ENCODE peak calls at places on chromosomes 3 and 15, in seven cellular contexts. A is NCI-H2029 treated with DMSO at 0.1 percent for 48 hours, E is brain microvascular endothelial cell, D is NCI-H82, H is neural crest cell, V is SK-N-SH, S is naive B cell. N is an unnamed sample.
A peak's percentile ranks its signal among the peaks of the same experiment; 100 is the strongest.

GRCh38 chr3:171813897-171814460 is 3.7 kb upstream of the PLD1 start:
- DNase-seq in E (peak; percentile 32), A (no peak), D (no peak), H (no peak), S (no peak), V (no peak), N (no peak)

GRCh38 chr3:149813367-149814281 is 609 bp downstream of the RNF13 start:
- DNase-seq in E (peak; percentile 42), A (no peak), V (peak; percentile 24), D (peak; percentile 64), H (no peak), S (no peak), N (no peak)

GRCh38 chr3:14152233-14152962 is 26.0 kb downstream of the XPC start:
- DNase-seq in D (peak; percentile 61), E (no peak), A (no peak), S (no peak), V (no peak), H (no peak), N (no peak)

GRCh38 chr3:132283440-132283839 is 33.8 kb upstream of the ACP3 start:
- DNase-seq in V (no peak), A (peak; percentile 26), D (no peak), E (no peak), S (no peak), H (no peak), N (no peak)

GRCh38 chr3:182793663-182794454 is 555 bp downstream of the ATP11B start:
- DNase-seq in E (peak; percentile 20), S (peak; percentile 55), A (no peak), D (peak; percentile 79), H (peak; percentile 21), V (peak; percentile 79), N (peak; percentile 81)

GRCh38 chr3:197501496-197501878 is 54.3 kb downstream of the BDH1 start:
- DNase-seq in H (no peak), E (no peak), V (no peak), A (no peak), D (peak; percentile 62), S (no peak), N (no peak)

GRCh38 chr3:14765065-14765410 is 53.7 kb upstream of the FGD5 start:
- DNase-seq in D (no peak), A (no peak), V (no peak), H (no peak), E (no peak), S (no peak), N (no peak)

GRCh38 chr3:167876603-167877325 is 141.2 kb downstream of the SERPINI1 start:
- DNase-seq in E (peak; percentile 65), S (no peak), V (no peak), D (peak; percentile 32), H (no peak), A (no peak), N (no peak)

GRCh38 chr15:66883322-66883911 is 181.4 kb downstream of the SMAD6 start:
- DNase-seq in D (no peak), V (no peak), E (peak; percentile 99), H (no peak), A (no peak), S (no peak), N (peak; percentile 34)

GRCh38 chr3:16906679-16907078 is 21.9 kb downstream of the PLCL2 start:
- DNase-seq in D (peak; percentile 50), V (no peak), E (no peak), H (no peak), S (no peak), A (peak; percentile 62), N (no peak)

GRCh38 chr3:171904829-171905228 is 61.7 kb downstream of the TMEM212 start:
- DNase-seq in E (no peak), A (no peak), V (no peak), S (no peak), H (no peak), D (no peak), N (no peak)

GRCh38 chr15:25175789-25176615 is 221.2 kb downstream of the SNRPN start:
- DNase-seq in E (no peak), S (no peak), A (no peak), H (no peak), V (peak; percentile 1), D (no peak), N (no peak)

GRCh38 chr3:53109822-53110771 is 20.1 kb downstream of the RFT1 start:
- DNase-seq in V (peak; percentile 31), E (peak; percentile 54), D (peak; percentile 52), A (no peak), H (peak; percentile 42), S (no peak), N (no peak)

GRCh38 chr15:74041777-74042435 is 40.4 kb downstream of the GOLGA6A start:
- DNase-seq in D (peak; percentile 51), H (no peak), S (no peak), E (no peak), A (no peak), V (no peak), N (no peak)

GRCh38 chr3:16243706-16244490 is 20.8 kb downstream of the DPH3 start:
- DNase-seq in D (no peak), E (peak; percentile 22), S (no peak), V (no peak), H (no peak), A (peak; percentile 28), N (no peak)

GRCh38 chr3:53109190-53109589 is 21.0 kb downstream of the RFT1 start:
- DNase-seq in S (no peak), A (no peak), H (no peak), V (no peak), D (no peak), E (peak; percentile 60), N (no peak)

GRCh38 chr15:36590838-36591237 is 11.4 kb downstream of the CDIN1 start:
- DNase-seq in E (peak; percentile 95), D (no peak), V (no peak), A (no peak), S (no peak), H (no peak), N (no peak)

GRCh38 chr15:96225642-96226259 is 104.7 kb upstream of the NR2F2 start:
- DNase-seq in H (no peak), D (no peak), S (no peak), A (no peak), V (no peak), E (no peak), N (no peak)

GRCh38 chr3:141399200-141399599 is 30.9 kb downstream of the ZBTB38 start:
- DNase-seq in E (no peak), V (no peak), H (no peak), D (no peak), A (no peak), S (no peak), N (no peak)

GRCh38 chr15:22979699-22980188 is 424 bp downstream of the CYFIP1 start:
- DNase-seq in E (no peak), V (peak; percentile 81), S (no peak), D (no peak), H (no peak), A (no peak), N (no peak)

GRCh38 chr3:48413611-48414010 is 16.3 kb downstream of the PLXNB1 start:
- DNase-seq in E (no peak), H (no peak), S (no peak), D (no peak), A (no peak), V (no peak), N (no peak)

GRCh38 chr3:10678796-10679376 is 137.1 kb upstream of the SLC6A11 start:
- DNase-seq in H (no peak), S (no peak), V (no peak), E (no peak), D (no peak), A (no peak), N (no peak)

GRCh38 chr15:87032291-87032690 is 952.6 kb downstream of the AGBL1 start:
- DNase-seq in H (no peak), A (no peak), D (no peak), S (no peak), E (no peak), V (no peak), N (no peak)

GRCh38 chr15:31341501-31342195 is 15.0 kb downstream of the KLF13 start:
- DNase-seq in D (no peak), H (no peak), A (no peak), V (no peak), S (no peak), E (no peak), N (no peak)

GRCh38 chr3:157119369-157119951 is 40.5 kb downstream of the CCNL1 start:
- DNase-seq in S (no peak), V (no peak), H (no peak), E (no peak), D (no peak), A (peak; percentile 70), N (no peak)

GRCh38 chr3:101676219-101676764 is 640 bp downstream of the ZBTB11 start:
- DNase-seq in H (peak; percentile 92), D (no peak), S (peak; percentile 97), V (peak; percentile 97), E (peak; percentile 92), A (no peak), N (peak; percentile 94)

GRCh38 chr3:127467386-127467785 is 123.1 kb downstream of the TPRA1 start:
- DNase-seq in D (no peak), V (no peak), S (no peak), A (no peak), H (no peak), E (no peak), N (no peak)

GRCh38 chr15:87753539-87753938 is 503.0 kb downstream of the NTRK3 start:
- DNase-seq in V (no peak), A (peak; percentile 29), D (no peak), E (no peak), S (no peak), H (no peak), N (no peak)

GRCh38 chr3:178084938-178085816 is 451.1 kb upstream of the KCNMB2 start:
- DNase-seq in V (peak; percentile 70), H (peak; percentile 60), D (peak; percentile 98), A (peak; percentile 98), S (no peak), E (peak; percentile 92), N (peak; percentile 82)

GRCh38 chr3:150469031-150469930 is 61.2 kb downstream of the TSC22D2 start:
- DNase-seq in A (no peak), S (no peak), H (no peak), D (no peak), E (peak; percentile 95), V (no peak), N (no peak)

GRCh38 chr15:75693501-75694240 is 19.0 kb downstream of the CSPG4 start:
- DNase-seq in E (no peak), V (no peak), S (no peak), D (peak; percentile 88), A (no peak), H (no peak), N (peak; percentile 41)

GRCh38 chr15:92283813-92284212 is 109.9 kb upstream of the ST8SIA2 start:
- DNase-seq in A (no peak), H (no peak), D (no peak), S (no peak), E (no peak), V (no peak), N (no peak)

GRCh38 chr3:10753964-10754363 is 62.1 kb upstream of the SLC6A11 start:
- DNase-seq in A (no peak), S (no peak), E (peak; percentile 51), V (no peak), H (peak; percentile 74), D (no peak), N (peak; percentile 56)

GRCh38 chr3:171874879-171875278 is 31.7 kb downstream of the TMEM212 start:
- DNase-seq in E (no peak), D (no peak), S (no peak), V (no peak), A (no peak), H (no peak), N (no peak)

GRCh38 chr3:128447561-128448013 is 19.1 kb downstream of the DNAJB8 start:
- DNase-seq in H (no peak), E (no peak), S (no peak), A (no peak), V (no peak), D (no peak), N (no peak)

GRCh38 chr3:23086366-23086765 is 116.8 kb upstream of the UBE2E2 start:
- DNase-seq in H (no peak), D (no peak), A (no peak), V (no peak), E (no peak), S (no peak), N (peak; percentile 29)

GRCh38 chr15:74954515-74954914 is 2.1 kb downstream of the RPP25 start:
- DNase-seq in E (peak; percentile 89), V (peak; percentile 79), H (no peak), D (peak; percentile 88), A (no peak), S (no peak), N (peak; percentile 13)

GRCh38 chr3:141707741-141708203 is 30.3 kb upstream of the RNF7 start:
- DNase-seq in D (no peak), A (no peak), S (no peak), E (no peak), H (no peak), V (no peak), N (no peak)

N was measured in retina.